ENCODE peak calls at places on chromosomes 11 and 22, in ten cellular contexts. N is ELR; Y is mesenteric fat pad; F is activated naive CD4-positive, alpha-beta T cell; H is occipital lobe; U is RWPE1; C is H54; Q is activated T-cell treated with anti-CD3 and anti-CD28 coated beads for 1 hour; D is AG08395; S is AG04450. M is an unnamed sample.
A peak's percentile ranks its signal among the peaks of the same experiment; 100 is the strongest.

GRCh38 chr22:19085233-19086043 is 36.8 kb downstream of the DGCR2 start:
- DNase-seq in D (peak; percentile 44), F (no peak), S (no peak), N (peak; percentile 52), Y (no peak), C (peak; percentile 38), H (no peak), U (no peak), Q (no peak), M (no peak)

GRCh38 chr11:101126551-101127347 is 2.9 kb downstream of the PGR start:
- DNase-seq in U (no peak), D (no peak), Q (no peak), F (no peak), H (no peak), S (no peak), Y (no peak), N (peak; percentile 10), C (no peak), M (peak; percentile 64)

GRCh38 chr11:7597620-7598019 is 75.7 kb downstream of the CYB5R2 start:
- DNase-seq in Y (no peak), D (no peak), U (peak; percentile 59), S (no peak), F (no peak), Q (no peak), H (no peak), C (no peak), N (no peak), M (no peak)

GRCh38 chr11:442611-443081 is 835 bp upstream of the ANO9 start:
- DNase-seq in S (no peak), N (no peak), C (no peak), Y (no peak), H (no peak), Q (no peak), F (no peak), U (no peak), D (no peak), M (no peak)

GRCh38 chr22:35556666-35557065 is 16.0 kb downstream of the RASD2 start:
- DNase-seq in Y (no peak), S (no peak), H (no peak), D (peak; percentile 18), C (no peak), Q (no peak), N (no peak), U (no peak), F (no peak), M (no peak)

GRCh38 chr11:84563356-84563755 is 1063.8 kb downstream of the DLG2 start:
- DNase-seq in C (no peak), D (no peak), S (no peak), H (no peak), U (no peak), N (no peak), Q (no peak), Y (no peak), F (no peak), M (no peak)

GRCh38 chr22:17808688-17809403 is 34.6 kb upstream of the BID start:
- DNase-seq in S (no peak), C (no peak), Y (no peak), F (no peak), H (no peak), D (no peak), N (no peak), Q (no peak), U (no peak), M (no peak)

GRCh38 chr11:70731670-70732492 is 333.6 kb downstream of the CTTN start:
- DNase-seq in Q (no peak), H (no peak), D (no peak), F (no peak), S (no peak), U (no peak), N (no peak), Y (no peak), C (no peak), M (no peak)

GRCh38 chr11:93846411-93846810 is 4.0 kb downstream of the VSTM5 start:
- DNase-seq in H (no peak), D (no peak), F (no peak), S (peak; percentile 8), Y (no peak), Q (no peak), C (no peak), N (peak; percentile 47), U (no peak), M (no peak)

GRCh38 chr11:2426221-2426620 is 18.1 kb downstream of the TRPM5 start:
- DNase-seq in F (no peak), S (no peak), C (no peak), H (no peak), Y (no peak), N (no peak), Q (no peak), D (no peak), U (no peak), M (no peak)

GRCh38 chr11:44596541-44597276 is 31.2 kb downstream of the CD82 start:
- DNase-seq in U (no peak), H (no peak), C (no peak), F (no peak), D (no peak), Y (no peak), Q (peak; percentile 47), N (no peak), S (no peak), M (no peak)

GRCh38 chr11:73374130-73374529 is 2.1 kb upstream of the RELT start:
- DNase-seq in C (no peak), H (no peak), D (no peak), N (no peak), Y (no peak), Q (no peak), F (no peak), U (no peak), S (no peak), M (no peak)

GRCh38 chr11:79220171-79220570 is 220.7 kb downstream of the TENM4 start:
- DNase-seq in D (peak; percentile 24), C (no peak), Q (no peak), N (no peak), Y (peak; percentile 22), U (no peak), S (no peak), H (no peak), F (no peak), M (no peak)

GRCh38 chr11:128767518-128767917 is 73.6 kb downstream of the FLI1 start:
- DNase-seq in D (no peak), U (no peak), Y (no peak), N (peak; percentile 46), C (no peak), S (no peak), Q (no peak), H (no peak), F (no peak), M (no peak)

GRCh38 chr11:45043755-45044475 is 93.2 kb upstream of the TP53I11 start:
- DNase-seq in D (no peak), F (no peak), C (no peak), U (no peak), S (no peak), H (no peak), N (no peak), Y (no peak), Q (no peak), M (no peak)

GRCh38 chr22:45477366-45478107 is 25.1 kb upstream of the FBLN1 start:
- DNase-seq in F (no peak), N (no peak), H (no peak), D (no peak), C (no peak), Q (no peak), U (no peak), Y (no peak), S (no peak), M (no peak)

GRCh38 chr11:73152861-73153483 is 10.9 kb upstream of the FCHSD2 start:
- DNase-seq in N (no peak), Q (peak; percentile 20), H (no peak), S (no peak), F (no peak), C (no peak), U (no peak), Y (peak; percentile 47), D (no peak), M (no peak)

M was measured in left ventricle myocardium inferior.